ENCODE peak calls at places on chromosomes 5 and 9, in six cellular contexts. One of them, this sample, is unnamed.

GRCh38 chr9:123893146-123893545 is 36.8 kb downstream of the DENND1A start:
- DNase-seq in astrocyte of the spinal cord: no peak
- DNase-seq in heart left ventricle: no peak
- DNase-seq in PC-9: no peak
- DNase-seq in OCI-LY7: no peak
- DNase-seq in RWPE1: no peak
- DNase-seq in this sample: no peak

GRCh38 chr5:175477440-175477839 is 920 bp upstream of the SFXN1 start:
- DNase-seq in RWPE1: no peak
- DNase-seq in PC-9: no peak
- DNase-seq in heart left ventricle: no peak
- DNase-seq in astrocyte of the spinal cord: no peak
- DNase-seq in OCI-LY7: no peak
- DNase-seq in this sample: no peak

GRCh38 chr5:10168254-10168653 is 81.4 kb downstream of the ATPSCKMT start:
- DNase-seq in astrocyte of the spinal cord: no peak
- DNase-seq in OCI-LY7: no peak
- DNase-seq in RWPE1: no peak
- DNase-seq in PC-9: no peak
- DNase-seq in heart left ventricle: no peak
- DNase-seq in this sample: no peak

GRCh38 chr9:16824545-16825041 is 45.9 kb downstream of the BNC2 start:
- DNase-seq in heart left ventricle: no peak
- DNase-seq in OCI-LY7: no peak
- DNase-seq in astrocyte of the spinal cord: peak
- DNase-seq in PC-9: peak
- DNase-seq in RWPE1: peak
- DNase-seq in this sample: no peak

GRCh38 chr5:16616536-16617271 is at the start of gene RETREG1:
- DNase-seq in PC-9: no peak
- DNase-seq in astrocyte of the spinal cord: peak
- DNase-seq in RWPE1: peak
- DNase-seq in OCI-LY7: peak
- DNase-seq in heart left ventricle: peak
- DNase-seq in this sample: peak

GRCh38 chr9:137128158-137129088 is 10.5 kb upstream of the GRIN1 start:
- DNase-seq in PC-9: no peak
- DNase-seq in RWPE1: no peak
- DNase-seq in heart left ventricle: no peak
- DNase-seq in astrocyte of the spinal cord: no peak
- DNase-seq in OCI-LY7: peak
- DNase-seq in this sample: no peak

GRCh38 chr9:76893395-76893932 is 12.4 kb downstream of the PRUNE2 start:
- DNase-seq in PC-9: no peak
- DNase-seq in RWPE1: no peak
- DNase-seq in OCI-LY7: no peak
- DNase-seq in heart left ventricle: no peak
- DNase-seq in astrocyte of the spinal cord: no peak
- DNase-seq in this sample: no peak

GRCh38 chr9:13758876-13759275 is 479.4 kb upstream of the MPDZ start:
- DNase-seq in astrocyte of the spinal cord: no peak
- DNase-seq in RWPE1: no peak
- DNase-seq in PC-9: no peak
- DNase-seq in heart left ventricle: no peak
- DNase-seq in OCI-LY7: no peak
- DNase-seq in this sample: no peak

GRCh38 chr5:57334475-57334874 is 148.1 kb downstream of the ACTBL2 start:
- DNase-seq in astrocyte of the spinal cord: no peak
- DNase-seq in RWPE1: no peak
- DNase-seq in PC-9: no peak
- DNase-seq in OCI-LY7: no peak
- DNase-seq in heart left ventricle: no peak
- DNase-seq in this sample: no peak

GRCh38 chr9:17613723-17614122 is 34.9 kb downstream of the SH3GL2 start:
- DNase-seq in OCI-LY7: no peak
- DNase-seq in RWPE1: peak
- DNase-seq in astrocyte of the spinal cord: peak
- DNase-seq in PC-9: no peak
- DNase-seq in heart left ventricle: no peak
- DNase-seq in this sample: no peak

GRCh38 chr9:99221266-99221622 is 498 bp downstream of the ALG2 start:
- DNase-seq in OCI-LY7: no peak
- DNase-seq in RWPE1: no peak
- DNase-seq in heart left ventricle: no peak
- DNase-seq in PC-9: no peak
- DNase-seq in astrocyte of the spinal cord: no peak
- DNase-seq in this sample: no peak

GRCh38 chr5:152595327-152595890 is 190.3 kb upstream of the NMUR2 start:
- DNase-seq in heart left ventricle: no peak
- DNase-seq in RWPE1: no peak
- DNase-seq in PC-9: no peak
- DNase-seq in astrocyte of the spinal cord: no peak
- DNase-seq in OCI-LY7: no peak
- DNase-seq in this sample: no peak

GRCh38 chr5:152599096-152599495 is 194.0 kb upstream of the NMUR2 start:
- DNase-seq in PC-9: no peak
- DNase-seq in OCI-LY7: no peak
- DNase-seq in RWPE1: no peak
- DNase-seq in astrocyte of the spinal cord: no peak
- DNase-seq in heart left ventricle: no peak
- DNase-seq in this sample: no peak

GRCh38 chr5:152592416-152592815 is 187.3 kb upstream of the NMUR2 start:
- DNase-seq in RWPE1: peak
- DNase-seq in heart left ventricle: no peak
- DNase-seq in PC-9: no peak
- DNase-seq in astrocyte of the spinal cord: no peak
- DNase-seq in OCI-LY7: no peak
- DNase-seq in this sample: no peak

GRCh38 chr5:152593388-152593787 is 188.3 kb upstream of the NMUR2 start:
- DNase-seq in astrocyte of the spinal cord: no peak
- DNase-seq in PC-9: no peak
- DNase-seq in heart left ventricle: no peak
- DNase-seq in RWPE1: peak
- DNase-seq in OCI-LY7: peak
- DNase-seq in this sample: no peak
- TF ChIP-seq CTCF in astrocyte of the spinal cord: no peak
- TF ChIP-seq CTCF in PC-9: no peak
- TF ChIP-seq CTCF in heart left ventricle: no peak
- TF ChIP-seq CTCF in RWPE1: no peak
- TF ChIP-seq CTCF in OCI-LY7: peak
- TF ChIP-seq CTCF in this sample: no peak

GRCh38 chr9:21402387-21403247 is 6.3 kb upstream of the IFNA8 start:
- DNase-seq in astrocyte of the spinal cord: no peak
- DNase-seq in heart left ventricle: no peak
- DNase-seq in PC-9: no peak
- DNase-seq in RWPE1: no peak
- DNase-seq in OCI-LY7: no peak
- DNase-seq in this sample: peak
- TF ChIP-seq CTCF in astrocyte of the spinal cord: no peak
- TF ChIP-seq CTCF in heart left ventricle: no peak
- TF ChIP-seq CTCF in PC-9: no peak
- TF ChIP-seq CTCF in RWPE1: peak
- TF ChIP-seq CTCF in OCI-LY7: no peak
- TF ChIP-seq CTCF in this sample: no peak

DNA sequence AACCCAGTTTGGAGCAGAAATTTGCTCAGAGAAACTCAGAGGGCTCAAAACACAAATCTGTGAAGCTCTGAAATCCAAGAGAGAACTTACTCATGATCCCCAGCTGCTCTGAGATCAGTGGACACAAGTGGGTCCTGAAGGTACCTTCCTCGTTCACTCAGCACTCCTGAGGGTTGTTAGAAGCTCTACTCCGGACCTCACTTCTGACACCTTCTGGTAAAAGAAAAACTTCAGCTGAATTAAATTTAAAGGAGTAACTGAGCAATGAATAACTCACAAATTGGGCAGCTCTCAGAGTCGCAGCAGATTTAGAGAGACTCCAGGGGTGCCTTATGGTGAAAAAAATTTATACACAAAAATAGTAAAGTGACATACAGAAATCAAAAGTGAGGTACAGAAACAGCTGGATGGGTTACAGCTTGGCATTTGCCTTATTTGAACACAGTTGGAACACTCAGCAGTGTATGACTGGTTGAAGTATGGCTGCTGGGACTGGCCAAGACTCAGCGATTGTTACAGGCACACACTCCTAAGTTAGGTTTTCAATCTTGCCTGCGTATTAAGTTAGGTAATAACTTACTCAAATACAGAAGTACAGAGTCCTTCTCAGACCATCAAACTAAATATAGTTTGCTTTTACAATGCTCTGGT is 32.5 kb downstream of the INSL4 start:
- DNase-seq in PC-9: no peak
- DNase-seq in RWPE1: no peak
- DNase-seq in OCI-LY7: peak
- DNase-seq in heart left ventricle: no peak
- DNase-seq in astrocyte of the spinal cord: peak
- DNase-seq in this sample: peak
- TF ChIP-seq CTCF in PC-9: no peak
- TF ChIP-seq CTCF in RWPE1: no peak
- TF ChIP-seq CTCF in OCI-LY7: peak
- TF ChIP-seq CTCF in heart left ventricle: peak
- TF ChIP-seq CTCF in astrocyte of the spinal cord: no peak
- TF ChIP-seq CTCF in this sample: no peak

DNA sequence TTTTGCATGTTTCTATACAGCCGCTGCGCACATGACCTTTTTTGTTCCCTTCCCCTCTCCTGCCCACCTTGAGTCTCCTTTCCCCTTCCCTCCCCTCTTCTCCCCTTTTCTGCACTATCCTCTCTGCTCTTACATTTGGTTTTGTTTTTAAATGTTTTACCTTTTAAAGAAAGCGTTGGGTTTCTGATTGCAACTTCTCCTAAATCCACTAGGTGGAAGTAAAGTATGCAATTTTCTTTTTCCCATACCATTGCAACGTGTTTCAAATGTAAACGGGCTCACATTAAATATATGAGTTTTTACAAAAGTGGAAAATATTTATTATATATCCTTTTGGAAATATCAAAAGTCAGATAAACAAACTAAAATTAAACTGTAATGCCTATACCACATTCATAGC is 500.9 kb downstream of the DIRAS2 start:
- DNase-seq in PC-9: no peak
- DNase-seq in astrocyte of the spinal cord: peak
- DNase-seq in OCI-LY7: peak
- DNase-seq in heart left ventricle: no peak
- DNase-seq in RWPE1: peak
- DNase-seq in this sample: no peak
- TF ChIP-seq CTCF in PC-9: peak
- TF ChIP-seq CTCF in astrocyte of the spinal cord: peak
- TF ChIP-seq CTCF in OCI-LY7: peak
- TF ChIP-seq CTCF in heart left ventricle: peak
- TF ChIP-seq CTCF in RWPE1: peak
- TF ChIP-seq CTCF in this sample: peak

DNA sequence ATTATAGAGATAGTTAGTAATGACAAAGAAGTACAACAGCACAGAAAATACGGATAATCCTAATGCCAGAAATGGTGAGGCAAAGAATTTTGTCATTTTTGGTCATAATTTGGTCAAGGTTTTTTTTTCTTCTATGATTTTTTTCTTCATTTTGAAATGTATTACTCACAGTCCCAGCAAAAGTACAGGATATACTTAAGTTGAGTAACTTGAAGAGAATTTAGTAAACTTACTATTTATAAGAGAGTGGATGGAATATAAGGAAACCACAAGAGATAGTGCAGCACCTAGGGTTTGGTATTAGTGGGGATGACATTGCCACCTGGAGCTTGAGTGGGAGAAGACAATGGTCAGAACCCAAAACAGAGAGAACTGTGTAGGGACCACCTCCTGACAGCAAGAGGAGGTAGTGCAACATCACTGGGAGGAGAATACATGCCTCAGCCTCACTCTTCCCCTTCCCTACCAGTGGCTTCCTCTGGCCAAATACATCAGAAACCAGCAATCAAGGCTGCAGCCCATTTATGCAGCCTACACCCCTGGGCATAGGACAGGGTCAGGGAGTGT is 434.5 kb upstream of the TRPC7 start:
- DNase-seq in PC-9: no peak
- DNase-seq in heart left ventricle: no peak
- DNase-seq in astrocyte of the spinal cord: no peak
- DNase-seq in OCI-LY7: no peak
- DNase-seq in RWPE1: no peak
- DNase-seq in this sample: no peak
- TF ChIP-seq CTCF in PC-9: no peak
- TF ChIP-seq CTCF in heart left ventricle: no peak
- TF ChIP-seq CTCF in astrocyte of the spinal cord: no peak
- TF ChIP-seq CTCF in OCI-LY7: no peak
- TF ChIP-seq CTCF in RWPE1: no peak
- TF ChIP-seq CTCF in this sample: no peak

DNA sequence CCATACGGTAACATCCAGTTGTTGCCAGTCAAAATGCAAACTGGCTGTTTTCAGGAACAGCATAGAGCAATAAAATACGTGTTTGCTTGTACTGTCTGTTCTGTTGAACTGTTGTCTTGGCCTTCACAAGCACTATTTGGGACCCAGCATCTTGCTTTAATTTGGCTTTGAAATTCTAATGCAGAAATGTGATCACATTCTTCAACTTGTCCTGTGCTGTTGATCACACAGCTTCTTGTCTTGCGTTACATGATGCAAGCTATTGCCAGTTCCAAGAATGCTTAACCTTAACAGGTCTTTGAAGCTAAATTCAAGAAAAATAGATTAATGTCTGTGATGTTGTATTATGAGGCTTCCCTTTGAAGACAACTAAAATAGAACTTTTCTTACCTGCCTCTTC is 34.6 kb upstream of the TTC23L start:
- DNase-seq in PC-9: no peak
- DNase-seq in OCI-LY7: no peak
- DNase-seq in RWPE1: no peak
- DNase-seq in heart left ventricle: no peak
- DNase-seq in astrocyte of the spinal cord: no peak
- DNase-seq in this sample: no peak
- TF ChIP-seq CTCF in PC-9: no peak
- TF ChIP-seq CTCF in OCI-LY7: no peak
- TF ChIP-seq CTCF in RWPE1: no peak
- TF ChIP-seq CTCF in heart left ventricle: no peak
- TF ChIP-seq CTCF in astrocyte of the spinal cord: no peak
- TF ChIP-seq CTCF in this sample: no peak